ENCODE peak calls at places on chromosomes 1 and 21, in ten cellular contexts. N, S, C, M, Y, V, Q, X, J and L are unnamed samples.

GRCh38 chr21:35352066-35352770 is 303.1 kb upstream of the RUNX1 start:
- DNase-seq in C (peak; percentile 37), S (no peak), N (peak; percentile 47), Q (no peak), J (no peak), Y (no peak), X (peak; percentile 83), V (no peak), M (no peak), L (no peak)

GRCh38 chr1:46594068-46594467 is 10.0 kb downstream of the MKNK1 start:
- DNase-seq in S (no peak), V (no peak), M (no peak), C (no peak), J (no peak), N (no peak), X (no peak), Y (no peak), Q (no peak), L (no peak)

GRCh38 chr1:185734929-185735666 is 907 bp downstream of the HMCN1 start:
- DNase-seq in Y (no peak), S (no peak), Q (no peak), N (no peak), J (peak; percentile 6), C (peak; percentile 7), M (no peak), V (no peak), X (peak; percentile 53), L (no peak)

GRCh38 chr21:35436899-35437298 is 387.8 kb upstream of the RUNX1 start:
- DNase-seq in V (no peak), C (no peak), Q (no peak), X (no peak), Y (no peak), M (no peak), N (no peak), S (no peak), J (peak; percentile 15), L (peak; percentile 18)

GRCh38 chr21:38927776-38928175 is 122.0 kb downstream of the ETS2 start:
- DNase-seq in Y (no peak), Q (no peak), N (no peak), V (no peak), C (no peak), M (no peak), X (no peak), S (no peak), J (no peak), L (no peak)

GRCh38 chr1:31704261-31705079 is 653 bp upstream of the COL16A1 start:
- DNase-seq in Q (no peak), X (peak; percentile 69), Y (peak; percentile 43), M (no peak), C (peak; percentile 85), N (no peak), V (peak; percentile 34), S (no peak), J (peak; percentile 37), L (no peak)

GRCh38 chr1:96559707-96560588 is 161.6 kb upstream of the PTBP2 start:
- DNase-seq in Q (peak; percentile 12), C (peak; percentile 88), V (peak; percentile 60), Y (no peak), J (peak; percentile 81), S (no peak), X (peak; percentile 96), N (peak; percentile 100), M (no peak), L (no peak)

GRCh38 chr1:43971336-43971980 is 1.6 kb downstream of the DPH2 start:
- DNase-seq in M (no peak), N (no peak), Y (no peak), C (no peak), Q (no peak), V (peak; percentile 63), J (no peak), X (no peak), S (no peak), L (no peak)

GRCh38 chr1:156961709-156962108 is 41.3 kb downstream of the LRRC71 start:
- DNase-seq in S (no peak), J (peak; percentile 44), Y (no peak), C (no peak), V (no peak), N (no peak), X (no peak), M (no peak), Q (no peak), L (peak; percentile 85)

GRCh38 chr1:228472655-228473054 is 14.5 kb upstream of the RNF187 start:
- DNase-seq in V (no peak), N (no peak), Q (no peak), J (no peak), X (no peak), Y (no peak), M (no peak), C (peak; percentile 55), S (no peak), L (no peak)

GRCh38 chr1:232110281-232111090 is 483.9 kb downstream of the DISC1 start:
- DNase-seq in X (peak; percentile 47), C (peak; percentile 93), V (no peak), Y (no peak), Q (no peak), N (no peak), S (no peak), J (no peak), M (no peak), L (no peak)

GRCh38 chr1:6831368-6831767 is 46.1 kb downstream of the CAMTA1 start:
- DNase-seq in M (no peak), C (peak; percentile 25), Y (no peak), Q (no peak), V (no peak), S (no peak), N (no peak), X (peak; percentile 57), J (no peak), L (no peak)

GRCh38 chr1:6834366-6834765 is 49.1 kb downstream of the CAMTA1 start:
- DNase-seq in C (no peak), V (no peak), Q (no peak), Y (no peak), X (no peak), S (no peak), M (no peak), N (no peak), J (no peak), L (no peak)

GRCh38 chr1:6835139-6835538 is 49.9 kb downstream of the CAMTA1 start:
- DNase-seq in S (no peak), N (no peak), Q (no peak), V (no peak), C (no peak), X (no peak), M (no peak), J (no peak), Y (no peak), L (no peak)

GRCh38 chr1:6833804-6834203 is 48.5 kb downstream of the CAMTA1 start:
- DNase-seq in M (no peak), Q (no peak), X (no peak), J (no peak), N (no peak), V (no peak), Y (no peak), S (no peak), C (no peak), L (no peak)

DNA sequence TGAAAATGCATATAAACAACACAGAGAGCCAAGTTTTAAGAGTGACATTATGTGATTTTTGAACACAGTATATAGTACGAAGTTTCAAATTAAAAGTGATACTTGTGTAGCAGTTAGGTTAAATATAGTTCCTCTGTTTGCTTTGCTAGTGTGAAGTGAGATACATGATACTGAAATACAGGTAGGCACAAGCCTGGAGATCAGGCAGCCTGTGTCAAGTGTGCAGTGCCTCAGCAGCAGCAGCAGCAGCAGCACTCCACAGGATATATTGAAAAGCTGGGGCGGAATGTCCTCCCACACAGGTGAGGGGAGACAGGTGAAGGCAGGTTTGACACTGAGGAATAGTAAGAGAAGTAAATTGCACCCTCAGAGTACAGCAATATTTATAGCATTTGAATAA is 47.5 kb downstream of the CAMTA1 start:
- DNase-seq in V (no peak), X (no peak), M (no peak), C (no peak), Y (no peak), Q (no peak), S (no peak), J (no peak), N (no peak), L (no peak)
- H3K4me3 ChIP-seq in V (peak overlapping the region; percentile 42), X (no peak overlapping the region), M (no peak overlapping the region), C (no peak overlapping the region), Y (no peak overlapping the region), Q (no peak overlapping the region), S (no peak overlapping the region), J (no peak overlapping the region), N (no peak overlapping the region), L (no peak overlapping the region)

DNA sequence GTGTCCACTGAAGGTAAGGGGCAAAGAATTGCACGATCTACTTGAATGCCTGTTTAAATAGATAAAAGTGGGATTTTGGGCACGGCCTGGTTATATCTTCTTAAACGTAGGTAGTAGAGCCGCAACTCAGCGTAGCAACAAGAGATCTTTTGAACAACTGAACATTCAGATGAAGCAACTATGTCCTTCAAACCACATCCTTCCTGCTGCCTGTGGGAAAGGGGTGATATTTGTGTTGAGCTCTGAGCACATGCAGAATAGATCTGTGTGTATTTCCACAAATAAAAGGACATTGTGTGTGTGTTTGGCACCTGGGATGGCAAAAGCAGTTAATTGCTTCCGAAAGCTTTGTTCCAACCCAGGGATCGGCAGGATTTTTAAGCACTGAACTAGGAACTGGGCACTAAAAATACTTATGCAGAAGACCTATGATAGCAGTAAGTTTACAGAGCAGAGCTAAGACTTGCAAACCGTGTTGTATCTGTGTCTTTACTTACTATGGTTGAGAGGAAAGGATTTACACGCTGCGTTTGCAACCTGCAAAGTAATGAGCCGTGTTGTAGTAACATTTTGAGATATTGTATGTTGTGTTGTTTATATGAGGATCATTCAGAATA is 333.4 kb downstream of the CHRM3 start:
- DNase-seq in M (no peak), J (no peak), Y (no peak), V (no peak), S (no peak), C (no peak), Q (no peak), N (no peak), X (no peak), L (peak; percentile 92)
- H3K4me3 ChIP-seq in M (no peak overlapping the region), J (no peak overlapping the region), Y (no peak overlapping the region), V (no peak overlapping the region), S (peak overlapping the region; percentile 2), C (no peak overlapping the region), Q (no peak overlapping the region), N (no peak overlapping the region), X (no peak overlapping the region), L (peak overlapping the region; percentile 40)

DNA sequence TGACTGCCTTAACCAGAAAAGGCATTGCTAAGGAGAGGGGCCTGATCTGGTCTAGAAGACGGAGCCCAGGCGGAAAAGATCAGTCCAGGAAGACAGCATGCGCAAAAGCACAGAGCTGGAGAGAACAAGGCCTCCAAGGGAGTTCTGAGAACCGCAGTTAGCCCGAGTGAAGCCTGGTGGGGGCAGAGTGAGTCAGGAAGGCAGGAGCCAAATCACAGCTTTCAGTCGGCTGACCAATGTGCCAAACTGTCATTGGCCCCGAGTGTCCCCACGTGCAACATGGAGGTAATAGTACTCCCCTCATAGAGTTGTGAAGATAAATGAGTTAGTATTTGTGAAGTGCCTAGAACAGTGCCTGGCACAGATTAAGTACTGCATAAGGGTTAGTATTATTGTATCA is 1.2 kb upstream of the TSPAN2 start:
- DNase-seq in Q (no peak), Y (no peak), M (peak; percentile 90), X (no peak), C (no peak), N (no peak), V (no peak), S (no peak), J (no peak), L (no peak)
- H3K4me3 ChIP-seq in Q (no peak overlapping the region), Y (no peak overlapping the region), M (no peak overlapping the region), X (no peak overlapping the region), C (no peak overlapping the region), N (no peak overlapping the region), V (peak overlapping the region; percentile 81), S (no peak overlapping the region), J (no peak overlapping the region), L (no peak overlapping the region)

GRCh38 chr21:42534901-42535378 is 21.3 kb downstream of the SLC37A1 start:
- DNase-seq in M (no peak), V (no peak), S (no peak), J (no peak), Y (no peak), X (no peak), C (no peak), N (no peak), Q (no peak), L (no peak)
- H3K4me3 ChIP-seq in M (no peak overlapping the region), V (no peak overlapping the region), S (no peak overlapping the region), J (no peak overlapping the region), Y (no peak overlapping the region), X (no peak overlapping the region), C (no peak overlapping the region), N (no peak overlapping the region), Q (no peak overlapping the region), L (no peak overlapping the region)